ENCODE peak calls at places on chromosomes 2 and 18, in four cellular contexts. Q is GM23338, P is lung, F is GM12878. O is an unnamed sample. For H3K27me3 and H3K36me3, the result is how much of the 10 kb centered on the place peaks cover.

GRCh38 chr2:73111300-73112025 is 1.3 kb downstream of the RAB11FIP5 start:
- DNase-seq in Q (peak), P (no peak), F (no peak), O (peak)

GRCh38 chr2:196278491-196278911 is 107.1 kb upstream of the STK17B start:
- DNase-seq in Q (no peak), P (no peak), F (no peak), O (no peak)

GRCh38 chr18:48527467-48527866 is 11.4 kb upstream of the CTIF start:
- DNase-seq in Q (no peak), P (no peak), F (no peak), O (no peak)

GRCh38 chr18:72830109-72830508 is 37.7 kb downstream of the NETO1 start:
- DNase-seq in Q (peak), P (no peak), F (no peak), O (peak)

GRCh38 chr18:46917808-46918600 is 602 bp downstream of the KATNAL2 start:
- DNase-seq in Q (peak), P (peak), F (no peak), O (peak)

GRCh38 chr2:41241325-41242000 is 789.6 kb upstream of the SLC8A1 start:
- DNase-seq in Q (no peak), P (no peak), F (no peak), O (no peak)

GRCh38 chr2:105612049-105612448 is 132.7 kb upstream of the NCK2 start:
- DNase-seq in Q (no peak), P (no peak), F (no peak), O (no peak)

GRCh38 chr2:228407821-228408220 is 226.3 kb upstream of the SPHKAP start:
- DNase-seq in Q (no peak), P (no peak), F (no peak), O (no peak)

GRCh38 chr2:151315381-151315903 is 26.0 kb upstream of the NMI start:
- DNase-seq in Q (no peak), P (no peak), F (no peak), O (no peak)

GRCh38 chr2:41994177-41994576 is 53.6 kb upstream of the PKDCC start:
- DNase-seq in Q (no peak), P (no peak), F (no peak), O (no peak)

GRCh38 chr18:31042391-31043181 is at the start of gene DSC3:
- DNase-seq in Q (peak), P (no peak), F (no peak), O (peak)

GRCh38 chr18:49752095-49752457 is 61.3 kb downstream of the ACAA2 start:
- DNase-seq in Q (no peak), P (no peak), F (no peak), O (peak)

GRCh38 chr2:177187631-177188312 is 24.8 kb upstream of the HNRNPA3 start:
- DNase-seq in Q (no peak), P (no peak), F (no peak), O (no peak)

GRCh38 chr2:116810645-116811044 is 1003.8 kb upstream of the DDX18 start:
- DNase-seq in Q (no peak), P (no peak), F (no peak), O (no peak)

GRCh38 chr2:174826051-174826450 is 61.8 kb upstream of the CHRNA1 start:
- DNase-seq in Q (peak), P (no peak), F (no peak), O (no peak)

GRCh38 chr2:1132328-1132964 is 181.8 kb downstream of the SNTG2 start:
- DNase-seq in Q (no peak), P (no peak), F (no peak), O (no peak)

GRCh38 chr2:28956415-28956826 is 24.7 kb upstream of the TOGARAM2 start:
- DNase-seq in Q (peak), P (no peak), F (no peak), O (peak)

DNA sequence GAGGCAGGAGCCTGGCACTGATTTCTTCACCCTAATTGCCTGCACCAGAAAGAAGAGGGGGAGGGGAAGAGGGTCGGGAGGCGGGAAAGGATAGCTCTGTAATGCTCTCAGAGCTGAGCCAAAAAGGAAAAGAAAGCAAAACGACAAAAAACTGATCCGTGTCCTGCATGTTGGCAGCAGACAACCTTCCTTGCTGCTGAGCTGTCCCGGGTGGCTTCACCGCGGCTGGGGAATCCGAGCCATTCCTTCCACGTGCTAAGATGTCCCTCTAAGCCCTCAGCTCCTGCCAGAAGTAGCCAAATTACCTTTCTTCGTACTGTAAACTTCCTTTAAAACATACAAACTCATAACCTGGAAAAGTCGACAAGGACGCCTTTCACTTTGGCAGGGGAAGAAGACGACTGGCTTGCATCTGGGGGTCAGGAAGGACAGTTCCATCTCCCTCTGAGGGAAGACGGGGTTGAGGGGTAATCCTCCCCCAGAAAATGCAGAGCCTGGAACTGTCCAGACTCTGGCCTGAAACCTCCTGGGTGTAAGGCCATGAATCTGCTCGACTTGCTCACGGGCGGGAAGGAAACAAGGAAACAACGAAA is 7.6 kb downstream of the OTX1 start:
- DNase-seq in Q (peak), P (no peak), F (no peak), O (peak)
- H3K27me3 ChIP-seq in Q (half or more), P (under half), F (under half), O (half or more)

GRCh38 chr2:238848566-238848940 is 668 bp downstream of the TWIST2 start:
- DNase-seq in Q (peak), P (no peak), F (no peak), O (no peak)
- H3K4me3 ChIP-seq in Q (peak), P (peak), F (no peak), O (peak)

DNA sequence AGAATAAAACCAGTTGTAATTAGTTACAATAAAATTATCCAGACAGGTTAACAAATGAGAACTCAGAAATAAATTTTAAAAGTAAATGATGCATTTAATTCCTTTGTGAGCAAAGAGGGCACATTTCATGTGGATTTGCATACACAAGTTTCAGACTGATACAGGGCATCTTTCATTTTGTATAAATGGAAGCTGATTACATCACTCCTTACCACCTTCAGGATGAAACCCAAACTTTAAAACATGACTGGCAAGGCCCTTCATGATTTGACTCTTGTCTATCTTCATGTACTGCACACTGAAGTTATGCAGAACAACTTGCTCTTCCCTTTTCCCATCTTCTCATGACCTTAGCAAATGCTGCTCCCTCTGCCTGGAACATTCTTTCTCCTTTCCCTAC is 26.9 kb downstream of the EFEMP1 start:
- DNase-seq in Q (no peak), P (no peak), F (no peak), O (no peak)
- H3K36me3 ChIP-seq in Q (under half), P (under half), F (under half), O (under half)

GRCh38 chr18:54975598-54975997 is 16.3 kb upstream of the CCDC68 start:
- DNase-seq in Q (no peak), P (no peak), F (no peak), O (no peak)
- H3K27me3 ChIP-seq in Q (under half), P (under half), F (under half), O (under half)